ENCODE peak calls at places on chromosomes 13 and 19, in six cellular contexts. N is AG04450, W is neural crest cell, M is GM20000, C is A673, E is right atrium auricular region. O is an unnamed sample.

GRCh38 chr13:98155475-98156111 is 12.7 kb downstream of the FARP1 start:
- DNase-seq in E (no peak), C (peak), M (no peak), W (no peak), N (no peak), O (no peak)

GRCh38 chr19:55652311-55653078 is 2.3 kb upstream of the U2AF2 start:
- DNase-seq in E (no peak), C (no peak), N (no peak), M (no peak), W (no peak), O (no peak)

GRCh38 chr19:17981611-17982010 is 14.7 kb downstream of the KCNN1 start:
- DNase-seq in W (no peak), E (no peak), M (no peak), N (no peak), C (no peak), O (no peak)

GRCh38 chr19:51122112-51122981 is 2.4 kb upstream of the SIGLEC9 start:
- DNase-seq in W (no peak), E (no peak), M (no peak), C (no peak), N (no peak), O (no peak)

GRCh38 chr13:111177081-111177711 is 62.1 kb downstream of the ARHGEF7 start:
- DNase-seq in N (no peak), W (no peak), E (peak), M (no peak), C (peak), O (no peak)

GRCh38 chr19:51514866-51515481 is 13.4 kb upstream of the SIGLEC12 start:
- DNase-seq in E (no peak), C (peak), M (peak), N (peak), W (peak), O (no peak)

GRCh38 chr13:107276936-107277335 is 709.0 kb upstream of the ARGLU1 start:
- DNase-seq in M (no peak), N (no peak), E (no peak), W (no peak), C (peak), O (no peak)

GRCh38 chr19:35828694-35829301 is 16.2 kb upstream of the PRODH2 start:
- DNase-seq in N (peak), M (peak), E (no peak), C (peak), W (peak), O (peak)

GRCh38 chr13:40470665-40471064 is 195.8 kb downstream of the FOXO1 start:
- DNase-seq in W (no peak), E (peak), N (no peak), C (no peak), M (no peak), O (no peak)

GRCh38 chr13:56039992-56040391 is 1100.7 kb upstream of the PRR20A start:
- DNase-seq in M (no peak), W (no peak), N (no peak), C (no peak), E (no peak), O (no peak)

GRCh38 chr19:39514840-39515550 is at the start of gene SELENOV:
- DNase-seq in M (peak), C (no peak), N (no peak), E (no peak), W (peak), O (no peak)

GRCh38 chr13:49214917-49215376 is 5.2 kb upstream of the MLNR start:
- DNase-seq in N (no peak), E (no peak), C (peak), M (peak), W (no peak), O (no peak)

GRCh38 chr13:47679391-47679790 is 321.7 kb downstream of the SUCLA2 start:
- DNase-seq in C (no peak), W (no peak), E (no peak), M (no peak), N (no peak), O (no peak)

GRCh38 chr13:110045202-110045601 is 258.8 kb upstream of the IRS2 start:
- DNase-seq in W (no peak), N (no peak), M (no peak), C (no peak), E (no peak), O (no peak)

GRCh38 chr13:110047511-110047910 is 259.4 kb downstream of the COL4A1 start:
- DNase-seq in W (no peak), M (no peak), N (peak), E (peak), C (no peak), O (no peak)

GRCh38 chr13:110045919-110046318 is 259.5 kb upstream of the IRS2 start:
- DNase-seq in N (no peak), C (no peak), M (no peak), W (no peak), E (no peak), O (no peak)

GRCh38 chr13:110042253-110042652 is 255.9 kb upstream of the IRS2 start:
- DNase-seq in M (no peak), N (no peak), E (no peak), W (no peak), C (peak), O (no peak)

GRCh38 chr13:110044521-110045200 is 258.3 kb upstream of the IRS2 start:
- DNase-seq in E (no peak), M (no peak), N (no peak), C (peak), W (no peak), O (no peak)
- TF ChIP-seq CTCF in E (no peak), M (no peak), N (no peak), C (no peak), W (no peak), O (no peak)

GRCh38 chr13:31174018-31174417 is 12.3 kb upstream of the HSPH1 start:
- DNase-seq in N (peak), E (no peak), M (no peak), C (peak), W (no peak), O (no peak)
- TF ChIP-seq CTCF in N (peak), E (peak), M (no peak), C (peak), W (no peak), O (no peak)

DNA sequence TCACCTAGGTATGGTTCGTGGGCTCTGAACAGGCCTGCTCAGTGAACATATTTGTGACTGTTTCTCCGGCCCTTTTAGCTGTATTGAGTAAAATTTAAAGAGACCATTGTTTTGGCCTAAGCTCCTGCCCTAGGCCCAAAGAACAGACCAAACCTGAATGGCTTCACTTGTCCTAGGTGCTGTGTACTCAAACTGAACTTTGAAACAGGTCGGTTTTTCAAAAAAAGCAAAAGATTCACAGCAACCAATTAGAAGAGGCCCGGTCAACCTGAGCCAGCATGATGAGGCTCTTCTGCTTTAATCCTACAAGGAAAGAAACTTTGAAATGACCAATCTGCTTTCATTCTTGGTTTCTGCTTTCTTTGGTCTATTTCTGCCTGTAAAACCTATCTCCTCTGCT is 50.6 kb downstream of the USPL1 start:
- DNase-seq in M (no peak), E (no peak), N (no peak), C (no peak), W (no peak), O (no peak)
- TF ChIP-seq CTCF in M (no peak), E (no peak), N (no peak), C (no peak), W (no peak), O (no peak)

GRCh38 chr19:49342291-49342721 is 7.1 kb downstream of the CD37 start:
- DNase-seq in C (no peak), M (no peak), W (no peak), E (no peak), N (no peak), O (no peak)
- TF ChIP-seq CTCF in C (no peak), M (no peak), W (no peak), E (no peak), N (no peak), O (no peak)

DNA sequence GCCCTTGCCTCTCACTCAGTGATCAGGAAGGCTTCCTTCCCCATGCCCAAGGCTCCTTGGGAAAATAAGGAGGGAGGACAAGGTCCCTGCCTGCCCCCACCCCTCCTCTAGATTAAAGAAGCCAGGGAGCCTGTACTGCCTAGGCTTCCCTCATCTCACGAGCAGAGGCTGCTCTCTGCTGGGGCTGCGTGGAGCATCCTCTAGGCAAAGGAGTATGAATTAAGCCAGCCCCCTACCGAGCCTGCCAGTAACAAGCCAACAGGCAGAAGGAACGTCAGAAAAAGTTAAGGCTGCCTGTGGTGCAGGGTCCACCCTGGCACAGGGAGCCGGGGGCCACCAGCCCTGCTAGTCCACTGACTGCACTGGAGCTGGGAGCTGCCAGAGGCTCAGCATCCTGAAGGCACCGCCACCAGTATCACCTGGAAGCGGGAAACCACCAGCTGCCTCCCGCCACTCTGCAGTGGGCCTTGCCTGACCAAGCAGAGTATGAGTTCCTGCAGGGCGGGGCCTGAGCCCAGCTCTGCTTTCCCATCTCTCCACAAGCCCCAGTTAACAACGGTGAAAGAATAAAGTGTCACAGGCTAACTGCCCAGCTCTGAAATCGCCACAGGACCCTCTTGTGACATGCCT is 6.8 kb downstream of the NAPA start:
- DNase-seq in M (no peak), W (no peak), C (no peak), N (no peak), E (no peak), O (no peak)
- TF ChIP-seq CTCF in M (no peak), W (no peak), C (no peak), N (no peak), E (no peak), O (no peak)

GRCh38 chr19:4976412-4977298 is 7.7 kb downstream of the KDM4B start:
- DNase-seq in W (no peak), N (peak), E (peak), M (peak), C (peak), O (peak)
- TF ChIP-seq CTCF in W (peak), N (peak), E (peak), M (peak), C (peak), O (no peak)

GRCh38 chr19:31100945-31101344 is 248.3 kb downstream of the TSHZ3 start:
- DNase-seq in W (no peak), C (no peak), N (no peak), E (no peak), M (no peak), O (no peak)
- TF ChIP-seq CTCF in W (no peak), C (no peak), N (peak), E (no peak), M (no peak), O (no peak)

GRCh38 chr13:83780201-83780600 is 102.1 kb downstream of the SLITRK1 start:
- DNase-seq in C (peak), W (no peak), N (no peak), M (peak), E (no peak), O (no peak)
- TF ChIP-seq CTCF in C (peak), W (peak), N (peak), M (no peak), E (no peak), O (no peak)

DNA sequence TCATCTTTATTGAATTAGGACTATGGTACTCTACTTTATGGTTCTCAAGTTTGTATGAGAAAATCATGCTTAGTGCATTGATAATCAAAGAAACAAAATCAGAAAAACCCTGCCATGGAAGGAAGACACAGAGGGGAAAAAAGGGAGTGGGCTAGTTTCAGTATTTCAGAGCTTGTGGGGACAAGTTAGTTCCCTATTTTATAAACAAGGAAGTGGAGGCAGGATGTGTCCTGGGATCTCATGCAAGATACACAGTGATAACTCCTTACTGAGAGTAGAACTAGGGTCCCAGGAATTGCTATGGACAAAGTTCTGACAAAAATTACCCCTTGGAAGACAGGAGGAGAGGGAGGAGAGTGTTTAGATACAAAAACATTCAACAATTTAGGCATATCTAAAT is 1277.3 kb downstream of the UQCRFS1 start:
- DNase-seq in N (no peak), W (no peak), E (no peak), C (no peak), M (no peak), O (no peak)
- TF ChIP-seq CTCF in N (no peak), W (no peak), E (no peak), C (no peak), M (no peak), O (no peak)

O was measured in omental fat pad.